ENCODE peak calls at places on chromosomes 5 and 9, in nine cellular contexts. F is lung, U is AG04450, G is Calu3, V is lower leg skin, Q is mucosa of descending colon, W is tibial nerve, Y is astrocyte of the cerebellum, C is fibroblast of lung. I is an unnamed sample.

GRCh38 chr9:70488098-70488792 is 73.8 kb upstream of the KLF9 start:
- DNase-seq in F (no peak), Q (no peak), W (no peak), C (no peak), Y (no peak), V (no peak), U (no peak), G (no peak), I (no peak)

GRCh38 chr5:1670342-1670741 is 129.3 kb downstream of the MRPL36 start:
- DNase-seq in V (no peak), G (no peak), Q (no peak), W (no peak), C (peak; percentile 32), Y (no peak), U (no peak), F (no peak), I (no peak)

GRCh38 chr5:170986598-170986997 is 124.8 kb downstream of the RANBP17 start:
- DNase-seq in W (no peak), V (no peak), C (peak; percentile 20), U (no peak), Y (peak; percentile 18), Q (no peak), G (no peak), F (no peak), I (no peak)

GRCh38 chr5:27748847-27749246 is 710.5 kb upstream of the CDH9 start:
- DNase-seq in G (no peak), F (no peak), C (peak; percentile 3), Y (no peak), W (no peak), U (no peak), V (no peak), Q (no peak), I (no peak)

GRCh38 chr5:131196331-131196730 is 25.6 kb downstream of the LYRM7 start:
- DNase-seq in V (no peak), W (no peak), G (no peak), C (peak; percentile 3), Y (no peak), U (no peak), F (no peak), Q (no peak), I (no peak)

GRCh38 chr5:152688561-152689274 is 283.6 kb upstream of the NMUR2 start:
- DNase-seq in V (no peak), Q (no peak), Y (peak; percentile 97), W (no peak), U (no peak), C (peak; percentile 99), G (peak; percentile 4), F (peak; percentile 42), I (no peak)

GRCh38 chr5:5231576-5231975 is 91.4 kb downstream of the ADAMTS16 start:
- DNase-seq in G (no peak), F (no peak), V (no peak), U (no peak), C (peak; percentile 56), W (no peak), Q (no peak), Y (no peak), I (no peak)

GRCh38 chr5:120848883-120849282 is 384.8 kb downstream of the PRR16 start:
- DNase-seq in Y (peak; percentile 3), F (no peak), C (no peak), U (no peak), W (no peak), Q (no peak), G (no peak), V (no peak), I (no peak)

GRCh38 chr5:102974177-102974576 is 145.8 kb downstream of the GIN1 start:
- DNase-seq in C (no peak), F (no peak), U (no peak), G (no peak), Q (no peak), Y (no peak), W (no peak), V (no peak), I (no peak)

GRCh38 chr9:81141952-81142351 is 547.4 kb downstream of the TLE1 start:
- DNase-seq in C (no peak), Q (no peak), U (no peak), G (no peak), V (no peak), F (no peak), W (no peak), Y (no peak), I (no peak)

GRCh38 chr9:22452415-22453010 is 5.9 kb downstream of the DMRTA1 start:
- DNase-seq in G (peak; percentile 36), V (peak; percentile 32), F (peak; percentile 43), W (peak; percentile 67), Q (peak; percentile 70), C (peak; percentile 8), U (no peak), Y (peak; percentile 22), I (no peak)

GRCh38 chr5:170791325-170791954 is 7.9 kb downstream of the GABRP start:
- DNase-seq in W (peak; percentile 72), Q (peak; percentile 90), G (peak; percentile 84), C (peak; percentile 47), V (peak; percentile 34), Y (peak; percentile 18), F (peak; percentile 79), U (peak; percentile 3), I (peak; percentile 90)

GRCh38 chr9:103037508-103038477 is 42.7 kb downstream of the CYLC2 start:
- DNase-seq in W (no peak), Q (no peak), V (no peak), F (no peak), C (peak; percentile 11), Y (peak; percentile 59), G (no peak), U (no peak), I (no peak)

GRCh38 chr9:136244116-136244775 is 1.4 kb downstream of the QSOX2 start:
- DNase-seq in U (no peak), F (no peak), W (no peak), Q (no peak), C (peak; percentile 27), G (no peak), V (no peak), Y (peak; percentile 23), I (no peak)

GRCh38 chr9:137226338-137227056 is 805 bp upstream of the RNF224 start:
- DNase-seq in V (no peak), C (no peak), Y (no peak), Q (no peak), F (no peak), U (no peak), G (peak; percentile 63), W (no peak), I (no peak)

GRCh38 chr5:40172721-40173120 is 507.0 kb upstream of the PTGER4 start:
- DNase-seq in U (no peak), C (no peak), G (no peak), Q (no peak), F (no peak), V (no peak), Y (no peak), W (no peak), I (no peak)

GRCh38 chr5:74903165-74903787 is 37.1 kb upstream of the FAM169A start:
- DNase-seq in F (peak; percentile 61), U (no peak), C (no peak), V (no peak), G (peak; percentile 87), W (no peak), Q (peak; percentile 78), Y (no peak), I (no peak)

GRCh38 chr5:157819502-157820125 is 39.3 kb downstream of the CLINT1 start:
- DNase-seq in Y (no peak), Q (no peak), C (no peak), G (no peak), W (no peak), U (no peak), V (no peak), F (no peak), I (no peak)

GRCh38 chr9:113590389-113590788 is 126.9 kb downstream of the RGS3 start:
- DNase-seq in W (no peak), C (no peak), G (no peak), F (no peak), U (no peak), Y (no peak), Q (no peak), V (no peak), I (no peak)

GRCh38 chr9:113589407-113589806 is 125.9 kb downstream of the RGS3 start:
- DNase-seq in V (no peak), G (no peak), Q (no peak), C (no peak), U (no peak), F (no peak), Y (no peak), W (no peak), I (no peak)

GRCh38 chr9:113588936-113589335 is 125.4 kb downstream of the RGS3 start:
- DNase-seq in Q (no peak), W (no peak), F (no peak), Y (no peak), C (no peak), G (no peak), U (no peak), V (no peak), I (no peak)

GRCh38 chr9:113590991-113591898 is 127.7 kb downstream of the RGS3 start:
- DNase-seq in C (peak; percentile 50), Y (peak; percentile 56), U (no peak), W (peak; percentile 87), G (peak; percentile 75), F (peak; percentile 70), Q (peak; percentile 85), V (peak; percentile 80), I (peak; percentile 93)

DNA sequence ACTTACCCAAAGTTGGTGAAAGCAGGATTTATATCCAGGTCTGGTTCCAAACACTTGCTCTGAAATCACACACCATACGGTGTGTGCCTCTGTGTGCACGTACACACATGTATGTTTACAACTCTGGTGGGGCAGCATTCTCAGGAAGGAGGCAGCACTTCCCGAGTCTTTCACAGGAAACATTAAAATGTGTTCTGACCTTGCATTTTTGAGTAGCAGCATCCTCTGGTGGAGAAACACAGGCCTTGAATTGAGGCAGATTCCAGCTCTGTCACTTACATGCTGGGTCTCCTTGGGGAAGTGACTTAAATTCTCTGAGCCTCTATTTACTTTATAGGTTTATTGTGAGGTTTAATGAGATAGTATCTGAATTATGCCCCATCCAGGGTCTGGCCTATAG is 126.4 kb downstream of the RGS3 start:
- DNase-seq in V (no peak), Q (peak; percentile 30), C (peak; percentile 34), Y (no peak), U (no peak), W (no peak), F (no peak), G (no peak), I (no peak)
- TF ChIP-seq CTCF in V (no peak), Q (no peak), C (peak; percentile 73), Y (peak; percentile 86), U (peak; percentile 95), W (peak; percentile 25), F (peak; percentile 31), G (no peak), I (peak; percentile 75)

GRCh38 chr5:55920784-55921183 is 69.6 kb downstream of the IL31RA start:
- DNase-seq in Y (no peak), V (no peak), W (no peak), Q (no peak), C (no peak), F (peak; percentile 7), U (no peak), G (peak; percentile 29), I (no peak)
- TF ChIP-seq CTCF in Y (peak; percentile 55), V (no peak), W (no peak), Q (no peak), C (peak; percentile 65), F (no peak), U (peak; percentile 54), G (peak; percentile 39), I (peak; percentile 52)

GRCh38 chr9:111037744-111038335 is 430 bp downstream of the LPAR1 start:
- DNase-seq in U (no peak), Q (peak; percentile 52), C (peak; percentile 44), V (no peak), Y (no peak), G (peak; percentile 56), F (no peak), W (no peak), I (peak; percentile 88)
- TF ChIP-seq CTCF in U (peak; percentile 15), Q (no peak), C (peak; percentile 10), V (no peak), Y (no peak), G (no peak), F (no peak), W (peak; percentile 3), I (peak; percentile 54)

GRCh38 chr5:69032009-69032408 is 61.8 kb upstream of the SLC30A5 start:
- DNase-seq in W (no peak), C (no peak), V (no peak), G (no peak), Y (no peak), F (no peak), U (no peak), Q (no peak), I (no peak)
- TF ChIP-seq CTCF in W (no peak), C (peak; percentile 10), V (no peak), G (no peak), Y (peak; percentile 7), F (no peak), U (no peak), Q (no peak), I (no peak)

I was measured in osteocyte.